ENCODE peak calls at places on chromosomes 12 and 14, in nine cellular contexts. W is DND-41, P is GM13976, C is K562, H is kidney, N is mucosa of descending colon, A is MCF 10A, F is fibroblast of the aortic adventitia, Z is GM12865. Y is an unnamed sample.

GRCh38 chr12:6083606-6084005 is 40.9 kb downstream of the VWF start:
- DNase-seq in H (no peak), Z (no peak), N (no peak), C (no peak), W (no peak), F (no peak), P (no peak), A (no peak), Y (no peak)

GRCh38 chr14:31090872-31091764 is 64.9 kb upstream of the STRN3 start:
- DNase-seq in P (no peak), C (no peak), H (no peak), N (no peak), F (peak), W (no peak), Z (no peak), A (peak), Y (no peak)

GRCh38 chr12:124461851-124462623 is 105.4 kb downstream of the NCOR2 start:
- DNase-seq in A (no peak), P (no peak), W (no peak), F (no peak), N (peak), H (peak), C (no peak), Z (no peak), Y (no peak)

GRCh38 chr12:64583395-64584172 is 26.7 kb upstream of the RASSF3 start:
- DNase-seq in A (no peak), W (no peak), H (no peak), N (no peak), Z (no peak), C (no peak), P (no peak), F (peak), Y (no peak)

GRCh38 chr12:127487031-127487430 is 779.9 kb upstream of the TMEM132C start:
- DNase-seq in A (no peak), N (no peak), W (no peak), H (no peak), Z (no peak), C (no peak), P (no peak), F (no peak), Y (no peak)

GRCh38 chr12:12364787-12365441 is 8.0 kb downstream of the BORCS5 start:
- DNase-seq in P (no peak), H (no peak), W (no peak), N (no peak), A (no peak), C (no peak), Z (no peak), F (peak), Y (no peak)

GRCh38 chr14:42806909-42807315 is 1200.2 kb downstream of the LRFN5 start:
- DNase-seq in N (no peak), A (peak), C (no peak), H (no peak), W (no peak), F (peak), P (no peak), Z (no peak), Y (no peak)

GRCh38 chr14:66010695-66011094 is 475.5 kb upstream of the CCDC196 start:
- DNase-seq in H (no peak), F (no peak), Z (no peak), N (no peak), W (no peak), A (no peak), C (no peak), P (no peak), Y (no peak)

GRCh38 chr14:54483848-54484247 is 4.9 kb downstream of the GMFB start:
- DNase-seq in F (no peak), P (no peak), W (no peak), Z (no peak), N (no peak), H (no peak), A (no peak), C (no peak), Y (no peak)

GRCh38 chr14:54483073-54483745 is 5.6 kb downstream of the GMFB start:
- DNase-seq in Z (no peak), H (no peak), N (no peak), P (no peak), A (no peak), W (no peak), C (no peak), F (no peak), Y (no peak)

GRCh38 chr14:54478621-54479215 is 10.1 kb downstream of the GMFB start:
- DNase-seq in A (no peak), C (no peak), W (no peak), N (no peak), Z (no peak), P (no peak), H (no peak), F (no peak), Y (no peak)

GRCh38 chr14:54481695-54482094 is 7.1 kb downstream of the GMFB start:
- DNase-seq in Z (no peak), A (no peak), P (no peak), F (no peak), W (no peak), N (no peak), H (no peak), C (no peak), Y (no peak)

GRCh38 chr14:54480830-54481562 is 7.8 kb downstream of the GMFB start:
- DNase-seq in H (no peak), W (no peak), P (no peak), C (no peak), N (no peak), F (no peak), Z (no peak), A (no peak), Y (no peak)
- TF ChIP-seq CTCF in H (no peak), W (no peak), P (no peak), C (no peak), N (no peak), F (no peak), Z (no peak), A (no peak), Y (no peak)

GRCh38 chr12:104457746-104458644 is 1.2 kb downstream of the CHST11 start:
- DNase-seq in W (peak), P (peak), C (peak), Z (peak), H (peak), F (peak), N (peak), A (peak), Y (no peak)
- TF ChIP-seq CTCF in W (no peak), P (no peak), C (no peak), Z (no peak), H (no peak), F (no peak), N (no peak), A (no peak), Y (no peak)

GRCh38 chr12:20950248-20950647 is 139.7 kb downstream of the SLCO1B3 start:
- DNase-seq in A (peak), W (no peak), Z (peak), P (no peak), N (no peak), F (peak), H (no peak), C (peak), Y (no peak)

GRCh38 chr12:20946732-20947131 is 136.2 kb downstream of the SLCO1B3 start:
- DNase-seq in F (peak), W (peak), A (peak), P (peak), Z (peak), C (peak), H (no peak), N (no peak), Y (no peak)
- TF ChIP-seq CTCF in F (peak), W (peak), A (peak), P (peak), Z (peak), C (no peak), H (no peak), N (no peak), Y (no peak)

GRCh38 chr12:116542345-116542950 is 16.7 kb upstream of the MAP1LC3B2 start:
- DNase-seq in N (no peak), F (no peak), C (peak), H (peak), A (peak), W (no peak), Z (no peak), P (no peak), Y (no peak)
- TF ChIP-seq CTCF in N (no peak), F (no peak), C (no peak), H (no peak), A (no peak), W (no peak), Z (no peak), P (no peak), Y (no peak)

GRCh38 chr12:67647547-67648305 is 819 bp upstream of the DYRK2 start:
- DNase-seq in F (peak), A (peak), H (peak), P (peak), Z (peak), N (peak), C (peak), W (peak), Y (no peak)
- TF ChIP-seq CTCF in F (peak), A (no peak), H (peak), P (no peak), Z (no peak), N (no peak), C (peak), W (peak), Y (peak)

DNA sequence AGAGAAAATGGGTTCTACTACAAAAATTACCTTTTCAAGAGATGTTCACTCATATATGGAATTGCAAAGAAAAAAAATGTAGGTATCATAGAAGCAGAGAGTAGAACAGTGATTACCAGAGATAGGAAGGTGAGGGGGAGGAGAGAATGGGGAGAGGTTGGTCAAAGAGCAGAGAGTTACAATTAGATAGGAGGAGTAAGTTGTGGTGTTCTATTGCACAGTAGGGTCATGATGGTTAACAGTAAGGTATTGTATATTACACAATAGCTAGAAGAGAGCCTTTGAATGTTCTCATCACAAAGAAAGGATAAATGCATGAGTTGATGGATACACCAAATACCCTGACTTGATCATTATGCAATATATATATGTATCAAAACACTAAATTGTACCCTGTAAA is 145.8 kb downstream of the TMEM117 start:
- DNase-seq in W (no peak), N (no peak), Z (no peak), A (no peak), F (no peak), C (no peak), H (no peak), P (no peak), Y (no peak)
- TF ChIP-seq CTCF in W (no peak), N (no peak), Z (no peak), A (no peak), F (no peak), C (no peak), H (no peak), P (no peak), Y (no peak)

GRCh38 chr12:56317675-56318074 is 1.9 kb upstream of the CNPY2 start:
- DNase-seq in A (no peak), Z (no peak), W (no peak), C (no peak), P (no peak), H (peak), N (no peak), F (no peak), Y (no peak)

GRCh38 chr12:56321027-56321426 is 5.2 kb upstream of the CNPY2 start:
- DNase-seq in A (peak), H (no peak), W (no peak), F (no peak), Z (no peak), P (no peak), N (no peak), C (no peak), Y (no peak)

GRCh38 chr12:56311003-56311402 is 4.8 kb downstream of the CNPY2 start:
- DNase-seq in A (no peak), C (no peak), Z (no peak), N (no peak), P (no peak), H (no peak), F (no peak), W (no peak), Y (no peak)

GRCh38 chr12:56315256-56315625 is 547 bp downstream of the CNPY2 start:
- DNase-seq in Z (no peak), P (peak), C (peak), N (no peak), W (peak), A (peak), H (peak), F (no peak), Y (no peak)

GRCh38 chr12:56315626-56316473 is at the start of gene CNPY2:
- DNase-seq in W (peak), Z (peak), A (peak), C (peak), F (peak), H (peak), N (peak), P (peak), Y (no peak)
- TF ChIP-seq CTCF in W (peak), Z (peak), A (no peak), C (peak), F (no peak), H (peak), N (no peak), P (peak), Y (no peak)

DNA sequence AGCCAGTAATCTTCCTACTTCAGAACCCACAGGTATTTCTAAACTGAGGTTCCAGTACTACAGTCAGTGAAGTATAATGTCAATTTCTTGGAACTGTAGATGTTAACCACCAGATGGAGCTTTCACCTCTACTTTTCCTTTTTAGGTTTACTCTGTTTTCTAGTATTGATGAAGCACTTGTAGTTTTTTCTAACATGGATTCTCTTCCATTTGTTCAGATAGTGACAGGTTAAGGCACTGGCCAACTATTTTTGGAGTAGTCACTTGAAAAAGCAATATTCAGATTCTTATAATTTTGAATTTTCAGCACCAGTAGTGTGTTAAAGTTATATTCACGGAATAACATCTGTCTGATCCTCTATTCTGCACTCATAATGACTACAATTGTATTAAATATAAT is 4.6 kb upstream of the SEC23A start:
- DNase-seq in F (peak), P (peak), H (no peak), A (peak), W (no peak), N (no peak), C (no peak), Z (peak), Y (no peak)
- TF ChIP-seq CTCF in F (peak), P (peak), H (peak), A (peak), W (peak), N (no peak), C (peak), Z (peak), Y (peak)

GRCh38 chr14:90818715-90819114 is 2.5 kb upstream of the TTC7B start:
- DNase-seq in F (no peak), P (no peak), N (no peak), C (no peak), A (no peak), W (no peak), H (no peak), Z (no peak), Y (no peak)

GRCh38 chr14:90815567-90815816 is 738 bp downstream of the TTC7B start:
- DNase-seq in W (no peak), A (no peak), C (no peak), F (peak), N (no peak), H (no peak), P (no peak), Z (no peak), Y (no peak)

GRCh38 chr14:90815817-90816662 is at the start of gene TTC7B:
- DNase-seq in N (no peak), Z (peak), P (peak), F (peak), H (no peak), W (peak), A (peak), C (peak), Y (no peak)

GRCh38 chr14:90814806-90815566 is 1.2 kb downstream of the TTC7B start:
- DNase-seq in F (no peak), Z (no peak), C (no peak), A (no peak), W (no peak), H (no peak), P (no peak), N (no peak), Y (no peak)

GRCh38 chr14:90816686-90817436 is 631 bp upstream of the TTC7B start:
- DNase-seq in F (no peak), N (no peak), H (peak), A (no peak), P (no peak), C (no peak), W (no peak), Z (no peak), Y (no peak)
- TF ChIP-seq CTCF in F (no peak), N (peak), H (no peak), A (no peak), P (no peak), C (no peak), W (no peak), Z (no peak), Y (no peak)

GRCh38 chr12:131827961-131828534 is at the start of gene MMP17:
- DNase-seq in P (peak), W (no peak), F (peak), Z (peak), C (peak), H (no peak), A (peak), N (peak), Y (no peak)
- TF ChIP-seq CTCF in P (peak), W (no peak), F (peak), Z (peak), C (peak), H (no peak), A (peak), N (no peak), Y (no peak)